ENCODE peak calls at places on chromosomes 3 and 15, in ten cellular contexts. One of them, this sample, is unnamed.

GRCh38 chr15:90291679-90292356 is 26.3 kb downstream of the NGRN start:
- DNase-seq in kidney glomerular epithelial cell: no peak
- DNase-seq in GM12892: peak
- DNase-seq in GM04504: no peak
- DNase-seq in CD8-positive, alpha-beta T cell: no peak
- DNase-seq in NCI-H2171 treated with DMSO at 0.1 percent for 48 hours: peak
- DNase-seq in pancreas: peak
- DNase-seq in fibroblast of the conjunctiva: no peak
- DNase-seq in colonic mucosa: peak
- DNase-seq in HT-29: peak
- DNase-seq in this sample: no peak

GRCh38 chr3:134065252-134065651 is 35.5 kb upstream of the SLCO2A1 start:
- DNase-seq in GM12892: no peak
- DNase-seq in kidney glomerular epithelial cell: no peak
- DNase-seq in fibroblast of the conjunctiva: no peak
- DNase-seq in CD8-positive, alpha-beta T cell: peak
- DNase-seq in HT-29: no peak
- DNase-seq in GM04504: no peak
- DNase-seq in pancreas: no peak
- DNase-seq in NCI-H2171 treated with DMSO at 0.1 percent for 48 hours: no peak
- DNase-seq in colonic mucosa: peak
- DNase-seq in this sample: no peak

GRCh38 chr3:177932346-177932745 is 603.9 kb upstream of the KCNMB2 start:
- DNase-seq in fibroblast of the conjunctiva: no peak
- DNase-seq in GM12892: no peak
- DNase-seq in NCI-H2171 treated with DMSO at 0.1 percent for 48 hours: no peak
- DNase-seq in GM04504: no peak
- DNase-seq in HT-29: no peak
- DNase-seq in colonic mucosa: no peak
- DNase-seq in CD8-positive, alpha-beta T cell: no peak
- DNase-seq in pancreas: no peak
- DNase-seq in kidney glomerular epithelial cell: no peak
- DNase-seq in this sample: no peak

GRCh38 chr3:6807967-6808588 is 52.8 kb upstream of the GRM7 start:
- DNase-seq in NCI-H2171 treated with DMSO at 0.1 percent for 48 hours: no peak
- DNase-seq in kidney glomerular epithelial cell: peak
- DNase-seq in CD8-positive, alpha-beta T cell: no peak
- DNase-seq in pancreas: no peak
- DNase-seq in colonic mucosa: no peak
- DNase-seq in fibroblast of the conjunctiva: no peak
- DNase-seq in GM12892: no peak
- DNase-seq in HT-29: no peak
- DNase-seq in GM04504: no peak
- DNase-seq in this sample: no peak

GRCh38 chr3:14001136-14001535 is 121.3 kb upstream of the WNT7A start:
- DNase-seq in HT-29: no peak
- DNase-seq in kidney glomerular epithelial cell: no peak
- DNase-seq in colonic mucosa: no peak
- DNase-seq in CD8-positive, alpha-beta T cell: no peak
- DNase-seq in GM12892: no peak
- DNase-seq in fibroblast of the conjunctiva: peak
- DNase-seq in pancreas: no peak
- DNase-seq in NCI-H2171 treated with DMSO at 0.1 percent for 48 hours: no peak
- DNase-seq in GM04504: no peak
- DNase-seq in this sample: no peak

GRCh38 chr3:178454714-178455113 is 81.5 kb upstream of the KCNMB2 start:
- DNase-seq in colonic mucosa: no peak
- DNase-seq in GM12892: no peak
- DNase-seq in GM04504: peak
- DNase-seq in fibroblast of the conjunctiva: no peak
- DNase-seq in pancreas: no peak
- DNase-seq in CD8-positive, alpha-beta T cell: no peak
- DNase-seq in kidney glomerular epithelial cell: peak
- DNase-seq in NCI-H2171 treated with DMSO at 0.1 percent for 48 hours: no peak
- DNase-seq in HT-29: no peak
- DNase-seq in this sample: no peak

GRCh38 chr3:9396301-9396631 is 1.1 kb upstream of the SETD5 start:
- DNase-seq in HT-29: peak
- DNase-seq in fibroblast of the conjunctiva: peak
- DNase-seq in colonic mucosa: peak
- DNase-seq in kidney glomerular epithelial cell: peak
- DNase-seq in pancreas: peak
- DNase-seq in GM04504: peak
- DNase-seq in GM12892: no peak
- DNase-seq in CD8-positive, alpha-beta T cell: no peak
- DNase-seq in NCI-H2171 treated with DMSO at 0.1 percent for 48 hours: peak
- DNase-seq in this sample: peak

GRCh38 chr3:148789156-148789555 is 38.5 kb upstream of the CPB1 start:
- DNase-seq in pancreas: no peak
- DNase-seq in GM12892: no peak
- DNase-seq in NCI-H2171 treated with DMSO at 0.1 percent for 48 hours: no peak
- DNase-seq in colonic mucosa: no peak
- DNase-seq in HT-29: no peak
- DNase-seq in GM04504: no peak
- DNase-seq in fibroblast of the conjunctiva: no peak
- DNase-seq in CD8-positive, alpha-beta T cell: no peak
- DNase-seq in kidney glomerular epithelial cell: no peak
- DNase-seq in this sample: no peak

GRCh38 chr3:130462089-130462488 is 54.9 kb upstream of the COL6A6 start:
- DNase-seq in pancreas: no peak
- DNase-seq in colonic mucosa: no peak
- DNase-seq in fibroblast of the conjunctiva: no peak
- DNase-seq in HT-29: no peak
- DNase-seq in NCI-H2171 treated with DMSO at 0.1 percent for 48 hours: no peak
- DNase-seq in GM04504: no peak
- DNase-seq in kidney glomerular epithelial cell: no peak
- DNase-seq in CD8-positive, alpha-beta T cell: no peak
- DNase-seq in GM12892: no peak
- DNase-seq in this sample: no peak

GRCh38 chr3:139481116-139481515 is 4.8 kb upstream of the RBP2 start:
- DNase-seq in HT-29: no peak
- DNase-seq in NCI-H2171 treated with DMSO at 0.1 percent for 48 hours: no peak
- DNase-seq in GM04504: no peak
- DNase-seq in GM12892: no peak
- DNase-seq in colonic mucosa: no peak
- DNase-seq in fibroblast of the conjunctiva: no peak
- DNase-seq in pancreas: no peak
- DNase-seq in kidney glomerular epithelial cell: no peak
- DNase-seq in CD8-positive, alpha-beta T cell: no peak
- DNase-seq in this sample: no peak

GRCh38 chr15:99169769-99170311 is 65.0 kb downstream of the SYNM start:
- DNase-seq in pancreas: no peak
- DNase-seq in GM04504: peak
- DNase-seq in GM12892: no peak
- DNase-seq in NCI-H2171 treated with DMSO at 0.1 percent for 48 hours: no peak
- DNase-seq in HT-29: no peak
- DNase-seq in kidney glomerular epithelial cell: no peak
- DNase-seq in CD8-positive, alpha-beta T cell: no peak
- DNase-seq in colonic mucosa: no peak
- DNase-seq in fibroblast of the conjunctiva: no peak
- DNase-seq in this sample: no peak

GRCh38 chr3:134895181-134895580 is 100.1 kb downstream of the EPHB1 start:
- DNase-seq in CD8-positive, alpha-beta T cell: no peak
- DNase-seq in GM04504: no peak
- DNase-seq in NCI-H2171 treated with DMSO at 0.1 percent for 48 hours: no peak
- DNase-seq in HT-29: no peak
- DNase-seq in GM12892: no peak
- DNase-seq in colonic mucosa: no peak
- DNase-seq in pancreas: no peak
- DNase-seq in fibroblast of the conjunctiva: no peak
- DNase-seq in kidney glomerular epithelial cell: no peak
- DNase-seq in this sample: no peak

GRCh38 chr3:150384517-150385212 is 23.4 kb upstream of the TSC22D2 start:
- DNase-seq in GM04504: no peak
- DNase-seq in pancreas: peak
- DNase-seq in CD8-positive, alpha-beta T cell: peak
- DNase-seq in colonic mucosa: no peak
- DNase-seq in kidney glomerular epithelial cell: peak
- DNase-seq in GM12892: peak
- DNase-seq in fibroblast of the conjunctiva: no peak
- DNase-seq in NCI-H2171 treated with DMSO at 0.1 percent for 48 hours: no peak
- DNase-seq in HT-29: no peak
- DNase-seq in this sample: peak

GRCh38 chr3:133038089-133038730 is at the start of gene TMEM108:
- DNase-seq in kidney glomerular epithelial cell: peak
- DNase-seq in GM04504: no peak
- DNase-seq in CD8-positive, alpha-beta T cell: no peak
- DNase-seq in HT-29: no peak
- DNase-seq in NCI-H2171 treated with DMSO at 0.1 percent for 48 hours: peak
- DNase-seq in pancreas: peak
- DNase-seq in colonic mucosa: peak
- DNase-seq in GM12892: no peak
- DNase-seq in fibroblast of the conjunctiva: peak
- DNase-seq in this sample: no peak

GRCh38 chr15:90987561-90988141 is 6.7 kb downstream of the PRC1 start:
- DNase-seq in NCI-H2171 treated with DMSO at 0.1 percent for 48 hours: no peak
- DNase-seq in GM12892: no peak
- DNase-seq in CD8-positive, alpha-beta T cell: no peak
- DNase-seq in colonic mucosa: no peak
- DNase-seq in HT-29: no peak
- DNase-seq in pancreas: no peak
- DNase-seq in GM04504: no peak
- DNase-seq in fibroblast of the conjunctiva: no peak
- DNase-seq in kidney glomerular epithelial cell: no peak
- DNase-seq in this sample: no peak

GRCh38 chr3:49805367-49805782 is 2.3 kb downstream of the INKA1 start:
- DNase-seq in GM12892: no peak
- DNase-seq in HT-29: peak
- DNase-seq in CD8-positive, alpha-beta T cell: no peak
- DNase-seq in fibroblast of the conjunctiva: peak
- DNase-seq in GM04504: peak
- DNase-seq in pancreas: peak
- DNase-seq in kidney glomerular epithelial cell: no peak
- DNase-seq in colonic mucosa: peak
- DNase-seq in NCI-H2171 treated with DMSO at 0.1 percent for 48 hours: peak
- DNase-seq in this sample: no peak

GRCh38 chr3:60760145-60760544 is 491.1 kb downstream of the FHIT start:
- DNase-seq in fibroblast of the conjunctiva: no peak
- DNase-seq in GM04504: no peak
- DNase-seq in kidney glomerular epithelial cell: no peak
- DNase-seq in pancreas: no peak
- DNase-seq in CD8-positive, alpha-beta T cell: no peak
- DNase-seq in HT-29: no peak
- DNase-seq in NCI-H2171 treated with DMSO at 0.1 percent for 48 hours: no peak
- DNase-seq in colonic mucosa: no peak
- DNase-seq in GM12892: no peak
- DNase-seq in this sample: no peak

GRCh38 chr3:68771683-68772082 is 160.7 kb downstream of the TAFA4 start:
- DNase-seq in GM04504: no peak
- DNase-seq in HT-29: no peak
- DNase-seq in CD8-positive, alpha-beta T cell: no peak
- DNase-seq in colonic mucosa: no peak
- DNase-seq in GM12892: no peak
- DNase-seq in kidney glomerular epithelial cell: no peak
- DNase-seq in fibroblast of the conjunctiva: no peak
- DNase-seq in NCI-H2171 treated with DMSO at 0.1 percent for 48 hours: no peak
- DNase-seq in pancreas: no peak
- DNase-seq in this sample: no peak

This sample was measured in T-cell.